ENCODE peak calls at places on chromosome 3, in six cellular contexts. K is tibial artery; S is fibroblast of lung; F is effector memory CD4-positive, alpha-beta T cell; N is heart right ventricle; A is transverse colon. U is an unnamed sample.

GRCh38 chr3:150105886-150106612 is 135.4 kb upstream of the PFN2 start:
- DNase-seq in K (no peak), S (no peak), F (no peak), N (no peak), A (no peak), U (no peak)

GRCh38 chr3:134620476-134621115 is 30.2 kb downstream of the KY start:
- DNase-seq in K (no peak), S (no peak), F (no peak), N (no peak), A (no peak), U (no peak)

GRCh38 chr3:15903164-15903563 is 105.4 kb upstream of the ANKRD28 start:
- DNase-seq in K (peak; percentile 79), S (peak; percentile 12), F (no peak), N (no peak), A (no peak), U (peak; percentile 64)

GRCh38 chr3:57942872-57943283 is 65.3 kb upstream of the FLNB start:
- DNase-seq in K (peak; percentile 55), S (no peak), F (no peak), N (peak; percentile 39), A (peak; percentile 59), U (peak; percentile 89)

GRCh38 chr3:160400048-160400630 is 689 bp downstream of the SMC4 start:
- DNase-seq in K (peak; percentile 28), S (peak; percentile 68), F (peak; percentile 2), N (peak; percentile 42), A (peak; percentile 48), U (peak; percentile 70)

GRCh38 chr3:13610006-13610570 is 61.2 kb downstream of the FBLN2 start:
- DNase-seq in K (no peak), S (no peak), F (no peak), N (no peak), A (no peak), U (no peak)

GRCh38 chr3:43619593-43619992 is 2.2 kb downstream of the ANO10 start:
- DNase-seq in K (no peak), S (no peak), F (no peak), N (no peak), A (no peak), U (no peak)

GRCh38 chr3:140706360-140706759 is 28.5 kb downstream of the TRIM42 start:
- DNase-seq in K (no peak), S (no peak), F (no peak), N (no peak), A (no peak), U (no peak)

GRCh38 chr3:102163039-102163817 is 271.6 kb upstream of the ZPLD1 start:
- DNase-seq in K (peak; percentile 75), S (peak; percentile 74), F (no peak), N (peak; percentile 29), A (no peak), U (peak; percentile 37)

GRCh38 chr3:111690242-111690641 is 95.1 kb upstream of the ZBED2 start:
- DNase-seq in K (no peak), S (no peak), F (no peak), N (no peak), A (no peak), U (no peak)

GRCh38 chr3:75078290-75078689 is 463.8 kb upstream of the CNTN3 start:
- DNase-seq in K (no peak), S (no peak), F (no peak), N (no peak), A (no peak), U (no peak)

GRCh38 chr3:183443395-183444132 is 15.1 kb upstream of the MCF2L2 start:
- DNase-seq in K (no peak), S (no peak), F (no peak), N (no peak), A (no peak), U (no peak)

GRCh38 chr3:185934726-185935464 is 2.9 kb downstream of the TRA2B start:
- DNase-seq in K (no peak), S (peak; percentile 48), F (no peak), N (no peak), A (no peak), U (no peak)

GRCh38 chr3:17459470-17459993 is 282.9 kb downstream of the TBC1D5 start:
- DNase-seq in K (no peak), S (no peak), F (no peak), N (no peak), A (no peak), U (no peak)

GRCh38 chr3:197327701-197328100 is 29.3 kb upstream of the DLG1 start:
- DNase-seq in K (no peak), S (peak; percentile 80), F (no peak), N (no peak), A (no peak), U (no peak)

GRCh38 chr3:15428539-15428938 is 1.1 kb downstream of the EAF1 start:
- DNase-seq in K (no peak), S (no peak), F (no peak), N (no peak), A (no peak), U (no peak)

GRCh38 chr3:30646961-30647752 is 40.8 kb downstream of the TGFBR2 start:
- DNase-seq in K (no peak), S (no peak), F (no peak), N (no peak), A (no peak), U (no peak)
- H3K4me3 ChIP-seq in K (no peak overlapping the region), S (no peak overlapping the region), F (no peak overlapping the region), N (no peak overlapping the region), A (no peak overlapping the region), U (no peak overlapping the region)

GRCh38 chr3:39139442-39139841 is 13.9 kb downstream of the CSRNP1 start:
- DNase-seq in K (peak; percentile 4), S (no peak), F (no peak), N (no peak), A (no peak), U (no peak)
- H3K4me1 ChIP-seq in K (peaks cover 61% of the 10 kb centered on the region), S (no peaks in the 10 kb centered on the region), F (no peaks in the 10 kb centered on the region), N (peaks cover 49% of the 10 kb centered on the region), A (peaks cover 42% of the 10 kb centered on the region), U (peaks cover 25% of the 10 kb centered on the region)

DNA sequence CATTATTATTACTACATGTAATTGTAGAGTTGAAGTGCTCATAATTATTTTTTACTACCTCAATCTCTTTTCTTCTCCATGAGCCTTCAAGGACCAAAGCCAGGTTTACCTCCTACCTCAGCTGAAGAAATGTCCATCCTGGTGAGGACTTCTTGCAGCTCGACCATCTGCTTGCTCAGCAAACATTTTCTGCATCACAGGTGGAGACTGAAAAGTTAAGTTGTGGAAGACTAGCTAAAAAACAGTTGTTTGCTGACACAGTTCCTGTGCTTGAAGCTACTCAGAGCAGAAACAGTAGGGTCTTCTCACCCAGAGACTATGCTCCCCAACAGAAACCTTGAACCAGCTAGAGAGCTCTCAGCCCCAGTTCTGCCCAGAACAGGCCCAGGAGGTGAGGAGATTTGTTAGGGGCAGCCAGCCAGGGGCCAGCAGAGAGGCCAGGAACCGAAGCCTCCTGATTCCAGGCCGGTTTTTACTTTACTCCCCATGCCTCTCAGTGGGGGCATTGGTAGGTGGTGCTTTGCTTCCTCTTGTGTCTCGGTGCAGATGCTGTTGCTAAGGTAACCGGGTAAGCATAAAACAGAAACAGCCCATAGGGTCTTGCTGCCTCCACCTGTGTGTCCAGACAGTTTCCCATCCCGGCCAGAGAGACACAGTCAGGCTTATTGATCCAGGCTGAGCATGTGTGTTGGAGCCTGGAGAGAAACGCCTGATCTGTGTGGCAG is 54.9 kb downstream of the CCNL1 start:
- DNase-seq in K (no peak), S (no peak), F (no peak), N (no peak), A (peak; percentile 33), U (no peak)
- H3K4me3 ChIP-seq in K (no peak overlapping the region), S (no peak overlapping the region), F (no peak overlapping the region), N (no peak overlapping the region), A (no peak overlapping the region), U (no peak overlapping the region)

GRCh38 chr3:62755285-62755684 is 119.9 kb downstream of the CADPS start:
- DNase-seq in K (no peak), S (no peak), F (no peak), N (no peak), A (no peak), U (no peak)

GRCh38 chr3:62761711-62762110 is 113.5 kb downstream of the CADPS start:
- DNase-seq in K (no peak), S (no peak), F (no peak), N (no peak), A (no peak), U (no peak)

GRCh38 chr3:62757045-62757444 is 118.2 kb downstream of the CADPS start:
- DNase-seq in K (no peak), S (no peak), F (no peak), N (no peak), A (no peak), U (no peak)

DNA sequence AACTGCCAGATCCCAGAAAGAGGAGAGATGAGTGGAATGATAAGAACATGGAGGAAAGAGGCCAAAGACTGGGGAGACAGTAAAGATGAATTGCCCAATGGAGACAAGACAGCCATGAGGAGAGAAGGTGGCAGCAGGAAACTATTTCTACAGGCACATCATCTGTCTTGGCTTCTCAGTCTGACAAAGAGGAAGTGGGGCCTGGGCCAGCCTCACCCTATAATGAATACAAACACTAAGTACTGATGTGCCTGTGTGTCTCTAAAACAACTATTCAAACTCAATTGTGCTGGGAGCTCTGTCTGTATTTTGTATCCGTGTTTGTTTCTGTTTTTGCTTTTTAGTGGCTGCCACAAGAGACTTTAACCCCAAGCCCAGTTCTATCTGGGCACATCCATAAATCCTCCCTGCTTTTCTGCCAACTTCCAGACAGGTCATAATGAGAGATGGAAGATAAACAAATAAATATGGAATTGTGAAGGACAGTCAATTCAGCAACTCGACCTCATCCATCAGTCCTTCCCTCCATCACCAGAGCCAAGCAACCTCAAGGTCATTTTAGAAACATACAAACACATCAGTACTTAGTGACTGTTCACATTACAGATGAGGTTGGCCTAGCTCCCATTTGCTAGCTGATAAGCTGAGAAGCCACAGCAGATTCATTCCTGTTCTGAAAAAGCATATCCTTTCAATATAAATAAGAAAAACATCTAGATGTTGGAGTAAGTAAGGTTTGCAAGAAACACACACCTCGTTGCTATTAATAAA is 116.7 kb downstream of the CADPS start:
- DNase-seq in K (no peak), S (no peak), F (no peak), N (no peak), A (no peak), U (no peak)
- H3K4me1 ChIP-seq in K (no peaks in the 10 kb centered on the region), S (no peaks in the 10 kb centered on the region), F (no peaks in the 10 kb centered on the region), N (no peaks in the 10 kb centered on the region), A (no peaks in the 10 kb centered on the region), U (no peaks in the 10 kb centered on the region)

U was measured in adrenal gland.